ENCODE peak calls at places on chromosome 10, in seven cellular contexts. L is HL-60; Z is heart left ventricle; X is CD8-positive, alpha-beta memory T cell; Y is HepG2; A is upper lobe of left lung; G is lung. I is an unnamed sample.
A peak's percentile ranks its signal among the peaks of the same experiment; 100 is the strongest.

GRCh38 chr10:34280599-34281374 is 534.3 kb downstream of the PARD3 start:
- DNase-seq in Y (peak; percentile 29), L (no peak), G (no peak), X (no peak), A (no peak), Z (no peak), I (peak; percentile 67)

GRCh38 chr10:134205-134742 is 981 bp upstream of the ZMYND11 start:
- DNase-seq in G (no peak), L (no peak), A (no peak), X (peak; percentile 33), Y (no peak), Z (no peak), I (no peak)

GRCh38 chr10:112959207-112959838 is 9.3 kb downstream of the TCF7L2 start:
- DNase-seq in L (no peak), Y (no peak), Z (no peak), G (no peak), A (no peak), X (no peak), I (no peak)

GRCh38 chr10:89929282-89930026 is 228.1 kb downstream of the KIF20B start:
- DNase-seq in X (no peak), L (no peak), G (no peak), A (no peak), Z (no peak), Y (no peak), I (no peak)

GRCh38 chr10:79129361-79129997 is 60.7 kb downstream of the ZMIZ1 start:
- DNase-seq in Y (peak; percentile 45), A (no peak), Z (peak; percentile 60), G (no peak), L (peak; percentile 38), X (no peak), I (no peak)

GRCh38 chr10:22386396-22386928 is 41.2 kb downstream of the SPAG6 start:
- DNase-seq in Y (no peak), A (no peak), L (peak; percentile 1), Z (no peak), X (no peak), G (no peak), I (no peak)

GRCh38 chr10:49173201-49173772 is 14.9 kb downstream of the TMEM273 start:
- DNase-seq in L (no peak), A (no peak), G (no peak), Z (no peak), X (no peak), Y (no peak), I (no peak)

GRCh38 chr10:6072215-6072941 is 10.2 kb upstream of the IL2RA start:
- DNase-seq in G (no peak), Y (no peak), Z (no peak), L (no peak), X (no peak), A (no peak), I (no peak)

GRCh38 chr10:128087884-128088695 is 38.1 kb downstream of the MKI67 start:
- DNase-seq in X (no peak), Y (peak; percentile 18), Z (no peak), G (no peak), A (no peak), L (no peak), I (no peak)

DNA sequence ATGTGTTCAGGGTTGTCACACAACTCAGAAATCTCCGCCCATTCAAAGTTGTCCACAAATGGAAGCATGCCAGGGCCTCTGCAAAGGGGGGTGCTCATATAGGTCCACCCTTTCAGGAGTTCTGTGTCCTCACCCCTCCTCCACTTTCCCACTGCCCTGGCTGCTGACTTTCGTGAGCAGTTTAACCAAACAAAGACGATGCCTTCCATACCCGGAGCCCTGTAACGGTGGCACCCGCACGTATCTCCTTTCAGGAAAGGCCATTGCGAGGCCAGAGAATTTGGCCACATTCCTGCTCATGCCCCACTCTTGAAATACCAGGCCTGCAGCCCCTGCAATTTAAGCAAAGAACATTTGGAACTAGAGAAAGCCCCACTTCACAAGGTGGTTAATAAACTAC is 1.4 kb downstream of the CPXM2 start:
- DNase-seq in G (no peak), A (no peak), Z (no peak), Y (no peak), X (no peak), L (no peak), I (peak; percentile 15)
- H3K4me3 ChIP-seq in G (no peak overlapping the region), A (no peak overlapping the region), Z (no peak overlapping the region), Y (no peak overlapping the region), X (no peak overlapping the region), L (no peak overlapping the region), I (no peak overlapping the region)

DNA sequence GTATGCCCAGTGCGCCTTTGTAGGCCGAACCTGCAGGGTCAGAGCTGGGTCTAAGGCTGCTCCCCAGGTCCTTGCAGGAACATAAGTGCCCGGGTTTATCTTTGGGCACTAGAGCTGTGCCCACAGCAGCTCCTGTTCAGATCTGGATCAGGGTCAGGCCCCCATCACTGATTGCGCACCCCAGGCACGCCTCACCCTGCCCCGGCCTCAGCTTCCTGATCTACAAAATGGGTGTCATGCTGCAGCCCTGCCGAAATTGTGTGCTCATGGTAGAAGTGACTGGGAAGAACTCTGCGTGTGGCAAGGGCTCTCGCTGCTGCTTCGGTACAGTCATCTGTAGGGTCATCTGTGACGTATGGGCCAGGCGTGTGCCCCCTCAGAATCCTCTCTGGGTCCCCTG is 100.7 kb downstream of the GRK5 start:
- DNase-seq in X (no peak), Z (peak; percentile 17), G (no peak), Y (no peak), A (no peak), L (no peak), I (no peak)
- H3K4me3 ChIP-seq in X (no peak overlapping the region), Z (no peak overlapping the region), G (no peak overlapping the region), Y (no peak overlapping the region), A (no peak overlapping the region), L (no peak overlapping the region), I (no peak overlapping the region)

GRCh38 chr10:104680467-104681401 is 39.6 kb downstream of the SORCS3 start:
- DNase-seq in Y (no peak), A (peak; percentile 36), L (no peak), G (no peak), X (no peak), Z (peak; percentile 31), I (no peak)
- H3K4me3 ChIP-seq in Y (no peak overlapping the region), A (peak overlapping the region; percentile 34), L (no peak overlapping the region), G (no peak overlapping the region), X (no peak overlapping the region), Z (no peak overlapping the region), I (no peak overlapping the region)

DNA sequence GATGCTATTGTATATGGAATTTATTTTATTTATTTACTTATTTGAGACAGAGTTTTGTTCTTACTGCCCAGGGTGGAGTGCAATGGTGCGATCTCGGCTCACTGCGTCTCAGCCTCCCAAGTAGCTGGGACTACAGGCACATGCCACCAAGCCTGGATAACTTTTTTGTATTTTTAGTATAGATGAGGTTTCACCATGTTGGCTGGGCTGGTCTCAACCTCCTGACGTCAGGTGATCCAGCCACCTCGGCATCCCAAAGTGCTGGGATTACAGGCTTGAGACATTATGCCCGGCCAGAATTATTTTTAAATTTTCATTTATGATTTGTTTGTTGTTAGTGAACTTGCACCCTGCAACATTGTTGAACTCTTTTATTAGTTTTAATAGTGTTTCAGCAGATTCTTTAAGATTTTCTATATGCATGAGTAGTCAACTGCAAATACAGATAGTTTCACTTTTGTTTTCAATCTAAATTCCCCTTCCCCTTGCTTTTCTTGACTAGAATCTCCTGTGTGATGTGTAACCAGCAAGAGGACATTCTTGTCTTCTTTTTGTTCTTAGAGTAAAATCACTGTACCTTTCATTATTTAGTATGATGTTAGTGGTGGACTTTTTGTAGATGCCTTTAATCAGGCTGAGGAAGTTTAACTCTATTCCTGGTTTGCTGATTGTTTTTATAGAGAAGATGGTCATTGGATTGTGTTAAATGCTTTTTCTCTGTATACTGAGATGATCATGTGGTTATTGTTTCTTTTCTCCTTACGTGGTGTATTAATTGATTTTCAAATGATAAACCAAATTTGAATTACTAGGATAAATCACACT is 27.8 kb downstream of the ZNF33A start:
- DNase-seq in X (peak; percentile 25), L (no peak), G (no peak), A (no peak), Y (no peak), Z (no peak), I (no peak)
- H3K4me3 ChIP-seq in X (no peak overlapping the region), L (no peak overlapping the region), G (no peak overlapping the region), A (no peak overlapping the region), Y (no peak overlapping the region), Z (no peak overlapping the region), I (no peak overlapping the region)

GRCh38 chr10:73095479-73096021 is 1.1 kb downstream of the P4HA1 start:
- DNase-seq in Y (peak; percentile 49), A (no peak), Z (peak; percentile 71), X (peak; percentile 34), L (peak; percentile 49), G (peak; percentile 64), I (no peak)
- H3K4me3 ChIP-seq in Y (peak overlapping the region; percentile 100), A (peak overlapping the region; percentile 67), Z (peak overlapping the region; percentile 90), X (peak overlapping the region; percentile 70), L (peak overlapping the region; percentile 80), G (peak overlapping the region; percentile 70), I (peak overlapping the region; percentile 78)